ENCODE peak calls at places on chromosomes 1 and 21, in nine cellular contexts. Z, S, V, Q, U, I, B, M and T are unnamed samples.

GRCh38 chr1:206505702-206506375 is 1.5 kb upstream of the RASSF5 start:
- DNase-seq in Z (no peak), S (peak; percentile 76), V (no peak), Q (no peak), U (no peak), I (no peak), B (no peak), M (peak; percentile 37), T (no peak)

GRCh38 chr1:173161510-173162221 is 45.5 kb downstream of the TNFSF4 start:
- DNase-seq in Z (peak; percentile 77), S (peak; percentile 74), V (no peak), Q (no peak), U (no peak), I (no peak), B (no peak), M (peak; percentile 28), T (no peak)

GRCh38 chr1:183607322-183607980 is 17.2 kb upstream of the NCF2 start:
- DNase-seq in Z (no peak), S (no peak), V (no peak), Q (no peak), U (no peak), I (no peak), B (no peak), M (no peak), T (no peak)

GRCh38 chr1:116496380-116496779 is 74.4 kb downstream of the CD58 start:
- DNase-seq in Z (no peak), S (peak; percentile 52), V (no peak), Q (no peak), U (no peak), I (no peak), B (no peak), M (peak; percentile 60), T (no peak)

GRCh38 chr1:15625224-15625917 is 8.1 kb downstream of the DDI2 start:
- DNase-seq in Z (no peak), S (peak; percentile 39), V (no peak), Q (no peak), U (no peak), I (no peak), B (no peak), M (no peak), T (no peak)

GRCh38 chr1:81174052-81174451 is 626.7 kb upstream of the ADGRL2 start:
- DNase-seq in Z (no peak), S (no peak), V (no peak), Q (no peak), U (no peak), I (no peak), B (no peak), M (peak; percentile 33), T (no peak)

GRCh38 chr1:162990665-162991064 is 78.5 kb upstream of the RGS4 start:
- DNase-seq in Z (no peak), S (no peak), V (no peak), Q (no peak), U (no peak), I (no peak), B (no peak), M (no peak), T (no peak)

GRCh38 chr1:230191839-230192238 is 124.8 kb downstream of the GALNT2 start:
- DNase-seq in Z (no peak), S (no peak), V (no peak), Q (no peak), U (peak; percentile 8), I (no peak), B (no peak), M (no peak), T (no peak)

GRCh38 chr1:145961425-145962156 is 2.8 kb downstream of the ANKRD34A start:
- DNase-seq in Z (no peak), S (peak; percentile 35), V (no peak), Q (no peak), U (no peak), I (peak; percentile 35), B (no peak), M (no peak), T (peak; percentile 29)

GRCh38 chr21:45265721-45266517 is 21.8 kb downstream of the POFUT2 start:
- DNase-seq in Z (no peak), S (no peak), V (no peak), Q (no peak), U (peak; percentile 22), I (no peak), B (no peak), M (no peak), T (peak; percentile 8)

GRCh38 chr1:33902486-33903209 is 38.8 kb downstream of the HMGB4 start:
- DNase-seq in Z (no peak), S (no peak), V (no peak), Q (no peak), U (no peak), I (no peak), B (no peak), M (no peak), T (no peak)

GRCh38 chr1:243970077-243970476 is 81.0 kb upstream of the ZBTB18 start:
- DNase-seq in Z (no peak), S (no peak), V (no peak), Q (no peak), U (no peak), I (no peak), B (no peak), M (no peak), T (no peak)

GRCh38 chr1:235063068-235063765 is 65.4 kb downstream of the TOMM20 start:
- DNase-seq in Z (no peak), S (no peak), V (no peak), Q (no peak), U (no peak), I (no peak), B (no peak), M (no peak), T (no peak)

GRCh38 chr1:201214461-201214860 is 23.8 kb downstream of the IGFN1 start:
- DNase-seq in Z (no peak), S (no peak), V (no peak), Q (no peak), U (peak; percentile 7), I (no peak), B (no peak), M (no peak), T (no peak)

GRCh38 chr1:105137543-105138444 is 1388.1 kb downstream of the AMY1C start:
- DNase-seq in Z (no peak), S (no peak), V (no peak), Q (peak; percentile 62), U (no peak), I (no peak), B (peak; percentile 32), M (no peak), T (no peak)

GRCh38 chr1:64043976-64044375 is 159.4 kb upstream of the UBE2U start:
- DNase-seq in Z (peak; percentile 77), S (peak; percentile 58), V (no peak), Q (no peak), U (no peak), I (no peak), B (no peak), M (peak; percentile 77), T (no peak)

GRCh38 chr1:159077657-159077961 is 1.0 kb upstream of the AIM2 start:
- DNase-seq in Z (no peak), S (no peak), V (no peak), Q (no peak), U (no peak), I (no peak), B (no peak), M (no peak), T (no peak)

GRCh38 chr1:221736714-221737113 is 5.2 kb downstream of the DUSP10 start:
- DNase-seq in Z (no peak), S (no peak), V (no peak), Q (no peak), U (no peak), I (no peak), B (no peak), M (no peak), T (no peak)

GRCh38 chr1:205047764-205048231 is 4.8 kb downstream of the CNTN2 start:
- DNase-seq in Z (no peak), S (no peak), V (no peak), Q (no peak), U (no peak), I (no peak), B (no peak), M (no peak), T (no peak)

GRCh38 chr1:190119683-190120082 is 358.0 kb downstream of the BRINP3 start:
- DNase-seq in Z (no peak), S (no peak), V (no peak), Q (no peak), U (no peak), I (no peak), B (no peak), M (no peak), T (no peak)

GRCh38 chr1:234230414-234230862 is 142.8 kb upstream of the COA6 start:
- DNase-seq in Z (no peak), S (no peak), V (no peak), Q (no peak), U (no peak), I (no peak), B (no peak), M (no peak), T (no peak)

DNA sequence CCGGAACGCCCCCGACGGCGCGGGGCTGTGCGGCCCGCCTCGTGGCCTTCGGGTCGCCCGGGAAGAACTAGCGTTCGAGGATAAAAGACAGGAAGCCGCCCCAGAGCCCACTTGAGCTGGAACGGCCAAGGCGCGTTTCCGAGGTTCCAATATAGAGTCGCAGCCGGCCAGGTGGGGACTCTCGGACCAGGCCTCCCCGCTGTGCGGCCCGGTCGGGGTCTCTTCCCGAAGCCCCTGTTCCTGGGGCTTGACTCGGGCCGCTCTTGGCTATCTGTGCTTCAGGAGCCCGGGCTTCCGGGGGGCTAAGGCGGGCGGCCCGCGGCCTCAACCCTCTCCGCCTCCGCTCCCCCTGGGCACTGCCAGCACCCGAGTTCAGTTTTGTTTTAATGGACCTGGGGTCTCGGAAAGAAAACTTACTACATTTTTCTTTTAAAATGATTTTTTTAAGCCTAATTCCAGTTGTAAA is 158.8 kb downstream of the RUNX1 start:
- DNase-seq in Z (no peak), S (no peak), V (no peak), Q (no peak), U (no peak), I (no peak), B (no peak), M (no peak), T (no peak)
- TF ChIP-seq CTCF in Z (no peak), S (no peak), V (no peak), Q (peak; percentile 51), U (no peak), I (peak; percentile 12), B (no peak), M (no peak), T (no peak)

GRCh38 chr1:155030243-155030795 is 3.3 kb downstream of the DCST2 start:
- DNase-seq in Z (no peak), S (no peak), V (no peak), Q (no peak), U (no peak), I (no peak), B (no peak), M (no peak), T (no peak)
- TF ChIP-seq CTCF in Z (no peak), S (no peak), V (no peak), Q (no peak), U (no peak), I (no peak), B (no peak), M (no peak), T (no peak)

GRCh38 chr1:209585672-209586071 is 2.2 kb downstream of the CAMK1G start:
- DNase-seq in Z (no peak), S (peak; percentile 37), V (no peak), Q (peak; percentile 45), U (peak; percentile 65), I (no peak), B (peak; percentile 33), M (peak; percentile 48), T (no peak)
- TF ChIP-seq CTCF in Z (peak; percentile 1), S (no peak), V (no peak), Q (no peak), U (no peak), I (no peak), B (peak; percentile 19), M (no peak), T (no peak)

GRCh38 chr1:90149101-90149500 is 154.2 kb downstream of the ZNF326 start:
- DNase-seq in Z (no peak), S (no peak), V (no peak), Q (no peak), U (no peak), I (no peak), B (no peak), M (no peak), T (no peak)
- TF ChIP-seq CTCF in Z (peak; percentile 13), S (no peak), V (no peak), Q (no peak), U (no peak), I (no peak), B (no peak), M (no peak), T (no peak)